ENCODE peak calls at places on chromosomes 6 and 20, in eight cellular contexts. One of them, this sample, is unnamed.

GRCh38 chr6:108608453-108609275 is 47.9 kb downstream of the FOXO3 start:
- DNase-seq in pancreas: no peak
- DNase-seq in body of pancreas: no peak
- DNase-seq in mammary epithelial cell: peak; percentile 31
- DNase-seq in ovary: no peak
- DNase-seq in cardiac muscle cell: no peak
- DNase-seq in transverse colon: no peak
- DNase-seq in upper lobe of left lung: no peak
- DNase-seq in this sample: no peak

GRCh38 chr6:6969761-6970223 is 138.0 kb upstream of the RREB1 start:
- DNase-seq in body of pancreas: peak; percentile 96
- DNase-seq in ovary: no peak
- DNase-seq in cardiac muscle cell: no peak
- DNase-seq in upper lobe of left lung: no peak
- DNase-seq in mammary epithelial cell: peak; percentile 89
- DNase-seq in transverse colon: peak; percentile 89
- DNase-seq in pancreas: peak; percentile 96
- DNase-seq in this sample: no peak

GRCh38 chr6:116511424-116512131 is at the start of gene CALHM5:
- DNase-seq in upper lobe of left lung: no peak
- DNase-seq in transverse colon: peak; percentile 13
- DNase-seq in body of pancreas: peak; percentile 25
- DNase-seq in ovary: peak; percentile 25
- DNase-seq in mammary epithelial cell: peak; percentile 76
- DNase-seq in cardiac muscle cell: peak; percentile 94
- DNase-seq in pancreas: peak; percentile 9
- DNase-seq in this sample: no peak

GRCh38 chr20:46914789-46915359 is 20.2 kb downstream of the EYA2 start:
- DNase-seq in ovary: no peak
- DNase-seq in body of pancreas: no peak
- DNase-seq in upper lobe of left lung: no peak
- DNase-seq in pancreas: no peak
- DNase-seq in cardiac muscle cell: no peak
- DNase-seq in mammary epithelial cell: no peak
- DNase-seq in transverse colon: no peak
- DNase-seq in this sample: no peak

GRCh38 chr6:113632220-113632864 is 224.8 kb upstream of the MARCKS start:
- DNase-seq in mammary epithelial cell: peak; percentile 99
- DNase-seq in transverse colon: peak; percentile 54
- DNase-seq in cardiac muscle cell: peak; percentile 91
- DNase-seq in upper lobe of left lung: no peak
- DNase-seq in ovary: no peak
- DNase-seq in pancreas: peak; percentile 58
- DNase-seq in body of pancreas: peak; percentile 56
- DNase-seq in this sample: no peak

GRCh38 chr20:51249215-51249614 is 226.3 kb upstream of the KCNG1 start:
- DNase-seq in body of pancreas: no peak
- DNase-seq in pancreas: no peak
- DNase-seq in mammary epithelial cell: no peak
- DNase-seq in upper lobe of left lung: no peak
- DNase-seq in cardiac muscle cell: peak; percentile 16
- DNase-seq in transverse colon: no peak
- DNase-seq in ovary: no peak
- DNase-seq in this sample: no peak

GRCh38 chr6:131761762-131762067 is 46.1 kb upstream of the ENPP1 start:
- DNase-seq in transverse colon: no peak
- DNase-seq in pancreas: no peak
- DNase-seq in ovary: no peak
- DNase-seq in mammary epithelial cell: no peak
- DNase-seq in body of pancreas: no peak
- DNase-seq in upper lobe of left lung: no peak
- DNase-seq in cardiac muscle cell: no peak
- DNase-seq in this sample: no peak

GRCh38 chr6:136103101-136103688 is 146.9 kb downstream of the MTFR2 start:
- DNase-seq in transverse colon: no peak
- DNase-seq in upper lobe of left lung: no peak
- DNase-seq in body of pancreas: no peak
- DNase-seq in ovary: no peak
- DNase-seq in cardiac muscle cell: peak; percentile 59
- DNase-seq in mammary epithelial cell: no peak
- DNase-seq in pancreas: no peak
- DNase-seq in this sample: no peak

GRCh38 chr6:40349566-40350192 is 237.5 kb downstream of the LRFN2 start:
- DNase-seq in cardiac muscle cell: no peak
- DNase-seq in upper lobe of left lung: no peak
- DNase-seq in mammary epithelial cell: no peak
- DNase-seq in ovary: no peak
- DNase-seq in transverse colon: no peak
- DNase-seq in body of pancreas: no peak
- DNase-seq in pancreas: no peak
- DNase-seq in this sample: no peak

GRCh38 chr6:57086843-57087242 is 3.1 kb upstream of the ZNF451 start:
- DNase-seq in ovary: no peak
- DNase-seq in mammary epithelial cell: no peak
- DNase-seq in cardiac muscle cell: no peak
- DNase-seq in transverse colon: no peak
- DNase-seq in upper lobe of left lung: no peak
- DNase-seq in pancreas: no peak
- DNase-seq in body of pancreas: no peak
- DNase-seq in this sample: no peak

GRCh38 chr6:143545976-143546547 is 34.5 kb upstream of the FUCA2 start:
- DNase-seq in transverse colon: no peak
- DNase-seq in upper lobe of left lung: no peak
- DNase-seq in ovary: no peak
- DNase-seq in mammary epithelial cell: peak; percentile 50
- DNase-seq in body of pancreas: no peak
- DNase-seq in pancreas: no peak
- DNase-seq in cardiac muscle cell: peak; percentile 16
- DNase-seq in this sample: no peak

GRCh38 chr6:161303628-161304340 is 29.9 kb upstream of the AGPAT4 start:
- DNase-seq in transverse colon: no peak
- DNase-seq in ovary: no peak
- DNase-seq in cardiac muscle cell: peak; percentile 32
- DNase-seq in upper lobe of left lung: peak; percentile 73
- DNase-seq in pancreas: no peak
- DNase-seq in mammary epithelial cell: peak; percentile 52
- DNase-seq in body of pancreas: no peak
- DNase-seq in this sample: no peak

GRCh38 chr6:73798592-73798991 is 102.6 kb downstream of the CD109 start:
- DNase-seq in upper lobe of left lung: no peak
- DNase-seq in cardiac muscle cell: peak; percentile 87
- DNase-seq in ovary: no peak
- DNase-seq in body of pancreas: no peak
- DNase-seq in transverse colon: peak; percentile 14
- DNase-seq in mammary epithelial cell: peak; percentile 85
- DNase-seq in pancreas: no peak
- DNase-seq in this sample: no peak

GRCh38 chr6:93394471-93394870 is 24.9 kb downstream of the EPHA7 start:
- DNase-seq in transverse colon: no peak
- DNase-seq in upper lobe of left lung: no peak
- DNase-seq in pancreas: no peak
- DNase-seq in cardiac muscle cell: no peak
- DNase-seq in ovary: no peak
- DNase-seq in mammary epithelial cell: no peak
- DNase-seq in body of pancreas: no peak
- DNase-seq in this sample: no peak

GRCh38 chr6:7647504-7647903 is 57.5 kb downstream of the SNRNP48 start:
- DNase-seq in pancreas: no peak
- DNase-seq in ovary: no peak
- DNase-seq in upper lobe of left lung: no peak
- DNase-seq in cardiac muscle cell: no peak
- DNase-seq in body of pancreas: no peak
- DNase-seq in mammary epithelial cell: no peak
- DNase-seq in transverse colon: no peak
- DNase-seq in this sample: no peak

GRCh38 chr20:36825374-36826104 is 50.4 kb upstream of the TLDC2 start:
- DNase-seq in ovary: no peak
- DNase-seq in body of pancreas: peak; percentile 25
- DNase-seq in upper lobe of left lung: no peak
- DNase-seq in pancreas: no peak
- DNase-seq in mammary epithelial cell: no peak
- DNase-seq in cardiac muscle cell: no peak
- DNase-seq in transverse colon: no peak
- DNase-seq in this sample: no peak
- H3K36me3 ChIP-seq in ovary: no peaks in the 10 kb centered on the region
- H3K36me3 ChIP-seq in body of pancreas: no peaks in the 10 kb centered on the region
- H3K36me3 ChIP-seq in upper lobe of left lung: peaks cover 20% of the 10 kb centered on the region
- H3K36me3 ChIP-seq in pancreas: no peaks in the 10 kb centered on the region
- H3K36me3 ChIP-seq in mammary epithelial cell: peaks cover 19% of the 10 kb centered on the region
- H3K36me3 ChIP-seq in cardiac muscle cell: peaks cover 18% of the 10 kb centered on the region
- H3K36me3 ChIP-seq in transverse colon: peaks cover 3% of the 10 kb centered on the region
- H3K36me3 ChIP-seq in this sample: no peaks in the 10 kb centered on the region

GRCh38 chr6:26184492-26184891 is 97.3 kb downstream of the HFE start:
- DNase-seq in upper lobe of left lung: no peak
- DNase-seq in pancreas: no peak
- DNase-seq in transverse colon: no peak
- DNase-seq in mammary epithelial cell: no peak
- DNase-seq in ovary: no peak
- DNase-seq in body of pancreas: no peak
- DNase-seq in cardiac muscle cell: no peak
- DNase-seq in this sample: no peak
- H3K4me3 ChIP-seq in upper lobe of left lung: no peak overlapping the region
- H3K4me3 ChIP-seq in pancreas: no peak overlapping the region
- H3K4me3 ChIP-seq in transverse colon: no peak overlapping the region
- H3K4me3 ChIP-seq in mammary epithelial cell: no peak overlapping the region
- H3K4me3 ChIP-seq in ovary: peak overlapping the region; percentile 46
- H3K4me3 ChIP-seq in body of pancreas: no peak overlapping the region
- H3K4me3 ChIP-seq in cardiac muscle cell: peak overlapping the region; percentile 37
- H3K4me3 ChIP-seq in this sample: peak overlapping the region; percentile 70

DNA sequence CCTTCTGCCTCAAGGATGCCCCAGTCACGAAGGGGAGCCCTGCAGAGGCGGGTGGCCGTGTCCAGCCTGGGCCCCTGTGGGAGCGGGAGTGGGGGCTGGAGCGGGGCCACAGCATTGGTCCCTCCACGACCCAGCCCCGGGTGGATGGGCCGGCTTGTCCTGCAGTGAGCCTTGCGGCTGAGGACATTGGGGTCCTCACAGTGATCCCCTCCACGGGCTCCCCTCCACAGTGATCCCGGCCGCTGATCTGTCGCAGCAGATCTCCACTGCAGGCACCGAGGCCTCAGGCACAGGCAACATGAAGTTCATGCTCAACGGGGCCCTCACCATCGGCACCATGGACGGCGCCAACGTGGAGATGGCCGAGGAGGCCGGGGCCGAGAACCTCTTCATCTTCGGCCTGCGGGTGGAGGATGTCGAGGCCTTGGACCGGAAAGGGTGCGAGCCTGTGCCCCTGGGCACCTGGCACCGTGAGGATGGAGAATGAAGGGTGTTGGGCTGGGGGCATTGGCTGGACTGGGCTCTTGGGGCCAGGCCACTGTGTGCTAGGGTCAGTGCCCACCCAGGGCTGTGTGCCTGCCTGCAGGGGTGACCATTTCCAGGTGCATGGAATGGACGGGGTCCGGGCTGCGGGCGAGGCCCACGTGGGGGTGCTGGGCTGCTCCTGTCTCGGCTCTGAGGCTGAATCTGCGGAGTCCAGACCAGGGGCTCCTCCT is 44.4 kb downstream of the PYGB start:
- DNase-seq in upper lobe of left lung: peak; percentile 82
- DNase-seq in body of pancreas: no peak
- DNase-seq in ovary: no peak
- DNase-seq in transverse colon: no peak
- DNase-seq in cardiac muscle cell: no peak
- DNase-seq in pancreas: no peak
- DNase-seq in mammary epithelial cell: no peak
- DNase-seq in this sample: no peak
- H3K36me3 ChIP-seq in upper lobe of left lung: peaks cover 78% of the 10 kb centered on the region
- H3K36me3 ChIP-seq in body of pancreas: no peaks in the 10 kb centered on the region
- H3K36me3 ChIP-seq in ovary: no peaks in the 10 kb centered on the region
- H3K36me3 ChIP-seq in transverse colon: peaks cover 24% of the 10 kb centered on the region
- H3K36me3 ChIP-seq in cardiac muscle cell: peaks cover 47% of the 10 kb centered on the region
- H3K36me3 ChIP-seq in pancreas: no peaks in the 10 kb centered on the region
- H3K36me3 ChIP-seq in mammary epithelial cell: peaks cover 63% of the 10 kb centered on the region
- H3K36me3 ChIP-seq in this sample: peaks cover 75% of the 10 kb centered on the region

GRCh38 chr20:32027653-32028052 is 17.4 kb downstream of the CCM2L start:
- DNase-seq in pancreas: no peak
- DNase-seq in cardiac muscle cell: no peak
- DNase-seq in mammary epithelial cell: no peak
- DNase-seq in transverse colon: no peak
- DNase-seq in body of pancreas: no peak
- DNase-seq in ovary: no peak
- DNase-seq in upper lobe of left lung: no peak
- DNase-seq in this sample: no peak

GRCh38 chr20:32029561-32029960 is 19.3 kb downstream of the CCM2L start:
- DNase-seq in transverse colon: no peak
- DNase-seq in pancreas: no peak
- DNase-seq in upper lobe of left lung: peak; percentile 25
- DNase-seq in body of pancreas: no peak
- DNase-seq in mammary epithelial cell: no peak
- DNase-seq in cardiac muscle cell: no peak
- DNase-seq in ovary: no peak
- DNase-seq in this sample: no peak

GRCh38 chr20:32034581-32035397 is 17.3 kb upstream of the HCK start:
- DNase-seq in ovary: no peak
- DNase-seq in mammary epithelial cell: no peak
- DNase-seq in pancreas: no peak
- DNase-seq in transverse colon: no peak
- DNase-seq in upper lobe of left lung: no peak
- DNase-seq in cardiac muscle cell: no peak
- DNase-seq in body of pancreas: no peak
- DNase-seq in this sample: no peak

GRCh38 chr20:32028647-32029372 is 18.6 kb downstream of the CCM2L start:
- DNase-seq in mammary epithelial cell: no peak
- DNase-seq in transverse colon: no peak
- DNase-seq in ovary: no peak
- DNase-seq in upper lobe of left lung: no peak
- DNase-seq in body of pancreas: peak; percentile 16
- DNase-seq in cardiac muscle cell: peak; percentile 20
- DNase-seq in pancreas: no peak
- DNase-seq in this sample: no peak

DNA sequence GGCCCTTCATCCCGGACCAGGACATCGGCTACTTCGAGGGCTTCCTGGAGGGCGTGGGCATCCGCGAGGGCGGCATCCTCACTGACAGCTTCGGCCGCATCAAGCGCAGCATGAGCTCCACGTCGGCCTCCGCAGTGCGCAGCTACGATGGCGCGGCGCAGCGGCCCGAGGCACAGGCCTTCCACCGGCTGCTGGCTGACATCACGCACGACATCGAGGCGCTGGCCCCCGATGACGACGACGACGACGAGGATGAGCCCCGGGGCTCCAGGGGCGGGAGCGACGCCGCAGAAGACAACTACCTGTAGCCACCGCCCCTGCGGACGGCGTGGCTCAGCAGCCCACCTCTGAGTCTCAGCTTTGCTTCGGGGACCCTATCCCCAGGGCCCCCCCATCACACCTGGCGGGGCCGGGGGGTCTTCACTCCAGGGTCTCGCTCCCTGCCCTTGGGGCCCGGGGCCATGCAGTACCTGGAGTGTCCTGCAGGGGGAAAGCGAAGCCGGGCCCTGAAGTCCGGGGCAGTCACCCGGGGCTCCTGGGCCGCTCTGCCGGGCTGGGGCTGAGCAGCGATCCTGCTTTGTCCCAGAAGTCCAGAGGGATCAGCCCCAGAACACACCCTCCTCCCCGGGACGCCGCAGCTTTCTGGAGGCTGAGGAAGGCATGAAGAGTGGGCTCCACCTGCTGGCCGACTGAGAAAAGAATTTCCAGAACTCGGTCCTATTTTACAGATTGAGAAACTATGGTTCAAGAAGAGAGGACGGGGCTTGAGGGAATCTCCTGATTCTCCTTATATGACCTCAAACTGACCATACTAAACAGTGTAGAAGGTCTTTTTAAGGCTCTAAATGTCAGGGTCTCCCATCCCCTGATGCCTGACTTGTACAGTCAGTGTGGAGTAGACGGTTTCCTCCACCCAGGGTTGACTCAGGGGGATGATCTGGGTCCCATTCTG is 20.8 kb upstream of the HCK start:
- DNase-seq in pancreas: peak; percentile 82
- DNase-seq in ovary: peak; percentile 56
- DNase-seq in cardiac muscle cell: peak; percentile 88
- DNase-seq in upper lobe of left lung: peak; percentile 88
- DNase-seq in mammary epithelial cell: peak; percentile 66
- DNase-seq in body of pancreas: peak; percentile 85
- DNase-seq in transverse colon: peak; percentile 75
- DNase-seq in this sample: peak; percentile 90
- H3K4me3 ChIP-seq in pancreas: no peak overlapping the region
- H3K4me3 ChIP-seq in ovary: no peak overlapping the region
- H3K4me3 ChIP-seq in cardiac muscle cell: peak overlapping the region; percentile 14
- H3K4me3 ChIP-seq in upper lobe of left lung: no peak overlapping the region
- H3K4me3 ChIP-seq in mammary epithelial cell: no peak overlapping the region
- H3K4me3 ChIP-seq in body of pancreas: no peak overlapping the region
- H3K4me3 ChIP-seq in transverse colon: no peak overlapping the region
- H3K4me3 ChIP-seq in this sample: peak overlapping the region; percentile 27

This sample was measured in spleen.